ENCODE peak calls at places on chromosome 5, in seven cellular contexts. Z is B cell, E is colonic mucosa, P is GM20000, G is GM13977, O is adrenal gland, X is GM12865. V is an unnamed sample.

GRCh38 chr5:91332267-91333044 is 50.7 kb downstream of the ARRDC3 start:
- DNase-seq in Z (no peak), E (no peak), P (no peak), G (no peak), O (no peak), X (peak), V (peak)

GRCh38 chr5:144187699-144188294 is 17.1 kb downstream of the KCTD16 start:
- DNase-seq in Z (peak), E (peak), P (peak), G (peak), O (peak), X (peak), V (peak)

GRCh38 chr5:67363195-67363594 is 166.6 kb upstream of the CD180 start:
- DNase-seq in Z (no peak), E (no peak), P (no peak), G (no peak), O (no peak), X (peak), V (no peak)

GRCh38 chr5:171367424-171368370 is 20.0 kb upstream of the NPM1 start:
- DNase-seq in Z (no peak), E (no peak), P (no peak), G (peak), O (no peak), X (peak), V (no peak)

GRCh38 chr5:149775785-149776184 is 45.7 kb downstream of the PPARGC1B start:
- DNase-seq in Z (no peak), E (no peak), P (no peak), G (peak), O (no peak), X (peak), V (peak)

GRCh38 chr5:180133551-180133950 is 62.0 kb upstream of the RNF130 start:
- DNase-seq in Z (no peak), E (no peak), P (no peak), G (no peak), O (no peak), X (no peak), V (no peak)

GRCh38 chr5:15463231-15463630 is 36.7 kb upstream of the FBXL7 start:
- DNase-seq in Z (no peak), E (no peak), P (no peak), G (no peak), O (no peak), X (no peak), V (no peak)

GRCh38 chr5:56667692-56668091 is 147.7 kb upstream of the MAP3K1 start:
- DNase-seq in Z (no peak), E (no peak), P (no peak), G (no peak), O (no peak), X (no peak), V (no peak)

GRCh38 chr5:175772747-175773533 is 98.4 kb upstream of the CPLX2 start:
- DNase-seq in Z (no peak), E (no peak), P (no peak), G (no peak), O (no peak), X (no peak), V (no peak)

GRCh38 chr5:81207009-81207408 is 26.1 kb upstream of the CKMT2 start:
- DNase-seq in Z (no peak), E (no peak), P (no peak), G (no peak), O (no peak), X (peak), V (peak)

GRCh38 chr5:79168031-79168430 is 56.4 kb downstream of the BHMT start:
- DNase-seq in Z (no peak), E (no peak), P (no peak), G (no peak), O (no peak), X (no peak), V (no peak)

GRCh38 chr5:133995903-133996563 is 8.7 kb downstream of the VDAC1 start:
- DNase-seq in Z (no peak), E (no peak), P (no peak), G (no peak), O (peak), X (no peak), V (no peak)

GRCh38 chr5:133998807-133999206 is 6.0 kb downstream of the VDAC1 start:
- DNase-seq in Z (no peak), E (no peak), P (no peak), G (no peak), O (no peak), X (no peak), V (no peak)

GRCh38 chr5:133995341-133995740 is 9.4 kb downstream of the VDAC1 start:
- DNase-seq in Z (no peak), E (no peak), P (no peak), G (no peak), O (no peak), X (no peak), V (no peak)

GRCh38 chr5:133994990-133995333 is 9.8 kb downstream of the VDAC1 start:
- DNase-seq in Z (no peak), E (no peak), P (no peak), G (no peak), O (no peak), X (no peak), V (no peak)

GRCh38 chr5:133996683-133997252 is 8.0 kb downstream of the VDAC1 start:
- DNase-seq in Z (no peak), E (no peak), P (no peak), G (no peak), O (no peak), X (no peak), V (no peak)
- TF ChIP-seq CTCF in Z (peak), E (peak), P (peak), G (peak), O (peak), X (peak), V (peak)

DNA sequence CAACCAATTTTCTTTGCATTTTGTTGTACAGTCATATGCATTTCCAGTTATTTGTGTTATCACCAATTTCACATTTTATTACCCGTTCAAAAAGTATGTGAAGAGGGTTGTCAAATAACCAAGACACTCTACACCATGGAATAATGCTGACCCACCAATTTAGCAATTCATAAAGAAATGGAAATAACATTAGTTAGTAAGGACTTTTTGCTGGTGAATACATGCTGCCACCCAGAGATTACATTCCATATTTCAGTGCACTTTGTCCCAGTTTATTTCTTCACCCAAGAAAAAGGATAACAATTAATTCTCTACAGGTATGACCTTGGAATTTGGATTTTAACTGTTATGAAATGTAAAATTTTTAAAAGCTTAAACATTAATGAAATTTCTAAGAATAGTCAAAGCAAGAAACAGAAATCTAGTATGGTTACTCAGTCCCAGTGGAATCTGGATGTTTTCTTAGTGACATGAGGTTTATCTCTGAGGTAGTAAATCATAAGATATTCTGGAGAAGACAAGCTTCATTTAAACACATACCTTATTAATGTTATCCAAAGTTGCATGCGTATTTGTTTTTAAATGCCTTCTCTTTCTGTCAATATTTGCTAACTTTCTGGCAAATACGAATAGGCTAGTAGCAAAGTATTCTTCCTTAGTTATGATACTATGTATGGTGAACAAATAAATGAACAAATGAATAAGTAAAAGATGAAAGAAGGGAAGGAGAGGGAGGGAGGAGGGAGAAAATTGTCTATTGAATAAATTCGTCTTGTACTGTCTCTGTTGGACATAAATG is 100.6 kb downstream of the CETN3 start:
- DNase-seq in Z (no peak), E (no peak), P (no peak), G (no peak), O (no peak), X (no peak), V (no peak)
- TF ChIP-seq CTCF in Z (no peak), E (no peak), P (no peak), G (no peak), O (no peak), X (no peak), V (no peak)

GRCh38 chr5:9361835-9362234 is 184.0 kb downstream of the SEMA5A start:
- DNase-seq in Z (no peak), E (peak), P (peak), G (peak), O (peak), X (peak), V (peak)
- TF ChIP-seq CTCF in Z (no peak), E (peak), P (peak), G (peak), O (peak), X (peak), V (peak)

DNA sequence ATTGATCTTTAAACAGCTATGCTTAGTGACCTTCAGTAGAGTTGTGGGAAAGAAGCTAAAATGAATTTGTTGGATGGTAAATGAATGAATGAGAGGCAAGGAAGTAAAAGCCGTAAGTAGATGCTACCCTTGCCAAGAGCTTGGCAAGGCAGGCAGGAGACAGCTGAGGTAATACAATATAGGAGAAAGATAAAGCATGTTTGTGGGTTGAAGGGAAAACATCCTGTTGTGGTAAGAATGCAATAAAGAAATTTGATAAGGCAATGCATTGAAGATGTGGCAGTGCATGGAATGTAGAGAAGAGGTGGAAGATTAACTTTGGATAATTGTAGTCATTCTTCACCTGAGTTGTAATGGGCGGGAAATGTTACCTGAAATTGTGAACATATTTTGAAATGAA is 43.5 kb upstream of the SPINK5 start:
- DNase-seq in Z (no peak), E (no peak), P (no peak), G (no peak), O (no peak), X (no peak), V (no peak)
- TF ChIP-seq CTCF in Z (no peak), E (no peak), P (no peak), G (no peak), O (no peak), X (no peak), V (no peak)

GRCh38 chr5:165161204-165161603 is 1655.8 kb downstream of the MAT2B start:
- DNase-seq in Z (no peak), E (no peak), P (no peak), G (no peak), O (no peak), X (no peak), V (no peak)

GRCh38 chr5:165157209-165157608 is 1651.8 kb downstream of the MAT2B start:
- DNase-seq in Z (no peak), E (no peak), P (no peak), G (no peak), O (no peak), X (no peak), V (no peak)
- TF ChIP-seq CTCF in Z (no peak), E (no peak), P (no peak), G (no peak), O (no peak), X (no peak), V (no peak)

GRCh38 chr5:1010181-1010510 is 1.5 kb downstream of the NKD2 start:
- DNase-seq in Z (peak), E (no peak), P (no peak), G (no peak), O (no peak), X (no peak), V (no peak)

GRCh38 chr5:1011741-1012315 is 3.2 kb downstream of the NKD2 start:
- DNase-seq in Z (no peak), E (no peak), P (no peak), G (no peak), O (no peak), X (no peak), V (no peak)

GRCh38 chr5:1012316-1012841 is 3.8 kb downstream of the NKD2 start:
- DNase-seq in Z (no peak), E (no peak), P (no peak), G (no peak), O (no peak), X (no peak), V (no peak)

GRCh38 chr5:1010641-1011046 is 2.0 kb downstream of the NKD2 start:
- DNase-seq in Z (no peak), E (no peak), P (no peak), G (no peak), O (no peak), X (no peak), V (no peak)

GRCh38 chr5:1011226-1011631 is 2.6 kb downstream of the NKD2 start:
- DNase-seq in Z (peak), E (peak), P (peak), G (peak), O (no peak), X (peak), V (peak)
- TF ChIP-seq CTCF in Z (peak), E (peak), P (peak), G (peak), O (peak), X (peak), V (peak)

GRCh38 chr5:32449216-32449721 is 4.7 kb upstream of the ZFR start:
- DNase-seq in Z (no peak), E (no peak), P (no peak), G (no peak), O (no peak), X (no peak), V (no peak)

GRCh38 chr5:32453916-32454315 is 9.4 kb upstream of the ZFR start:
- DNase-seq in Z (no peak), E (no peak), P (no peak), G (no peak), O (no peak), X (no peak), V (no peak)

GRCh38 chr5:32454821-32455220 is 10.3 kb upstream of the ZFR start:
- DNase-seq in Z (no peak), E (no peak), P (no peak), G (no peak), O (no peak), X (no peak), V (no peak)

GRCh38 chr5:32446660-32447059 is 2.1 kb upstream of the ZFR start:
- DNase-seq in Z (peak), E (peak), P (peak), G (peak), O (no peak), X (peak), V (no peak)

DNA sequence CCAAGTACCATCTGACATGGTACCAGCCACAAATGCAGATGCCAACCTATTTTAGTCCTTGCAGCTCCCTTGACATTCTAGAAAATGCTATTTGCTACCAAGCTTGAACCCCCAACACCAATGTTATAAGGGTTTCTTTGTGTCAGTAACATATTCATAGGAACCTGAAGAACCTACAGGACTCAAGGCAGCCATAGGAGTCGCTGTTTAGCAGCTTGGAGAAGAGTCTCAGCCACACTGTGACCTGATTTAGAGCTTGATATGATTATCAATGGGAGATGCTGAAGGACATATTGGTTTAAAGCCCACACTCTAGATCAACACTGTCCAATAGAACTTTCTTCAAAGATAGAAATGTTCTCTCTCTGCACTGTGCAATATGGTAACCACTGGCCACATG is 6.4 kb upstream of the ZFR start:
- DNase-seq in Z (no peak), E (no peak), P (no peak), G (no peak), O (no peak), X (peak), V (no peak)
- TF ChIP-seq CTCF in Z (no peak), E (no peak), P (no peak), G (no peak), O (no peak), X (peak), V (peak)

GRCh38 chr5:140806834-140807775 is at the start of gene PCDHA4:
- DNase-seq in Z (no peak), E (peak), P (no peak), G (no peak), O (no peak), X (no peak), V (peak)
- TF ChIP-seq CTCF in Z (no peak), E (no peak), P (no peak), G (peak), O (no peak), X (no peak), V (no peak)